ENCODE peak calls at places on chromosomes 11 and 22, in eight cellular contexts. I, V, A, T, F, D, N and C are unnamed samples.
A peak's percentile ranks its signal among the peaks of the same experiment; 100 is the strongest.

GRCh38 chr22:32183625-32184024 is 21.2 kb downstream of the RFPL2 start:
- DNase-seq in T (no peak), F (no peak), I (no peak), A (no peak), N (no peak), D (no peak), V (no peak), C (no peak)

GRCh38 chr22:46011627-46012181 is 34.7 kb upstream of the WNT7B start:
- DNase-seq in V (no peak), F (peak; percentile 64), D (no peak), T (no peak), N (no peak), I (no peak), A (no peak), C (no peak)

GRCh38 chr11:122642472-122642922 is 13.0 kb upstream of the UBASH3B start:
- DNase-seq in T (no peak), A (no peak), V (peak; percentile 60), N (no peak), F (no peak), I (no peak), D (no peak), C (no peak)

GRCh38 chr11:126514061-126514713 is 158.7 kb downstream of the ST3GAL4 start:
- DNase-seq in A (no peak), V (no peak), I (no peak), F (peak; percentile 30), D (no peak), T (no peak), N (no peak), C (no peak)

GRCh38 chr11:130726234-130726559 is 190.1 kb downstream of the SNX19 start:
- DNase-seq in N (peak; percentile 53), F (peak; percentile 77), V (peak; percentile 85), D (no peak), T (no peak), A (no peak), I (peak; percentile 13), C (no peak)

GRCh38 chr11:58629857-58630256 is 7.4 kb downstream of the CNTF start:
- DNase-seq in I (peak; percentile 28), T (peak; percentile 69), F (no peak), V (peak; percentile 46), N (no peak), A (peak; percentile 86), D (peak; percentile 48), C (no peak)

GRCh38 chr22:47201186-47201995 is 438.9 kb downstream of the TBC1D22A start:
- DNase-seq in T (no peak), N (no peak), V (no peak), F (peak; percentile 40), A (no peak), D (no peak), I (no peak), C (no peak)

GRCh38 chr11:70454197-70454767 is 56.0 kb downstream of the CTTN start:
- DNase-seq in T (no peak), N (no peak), A (no peak), V (no peak), F (no peak), I (no peak), D (no peak), C (no peak)

GRCh38 chr11:120326228-120326627 is 1.1 kb downstream of the TLCD5 start:
- DNase-seq in N (no peak), F (no peak), T (no peak), A (no peak), I (no peak), D (no peak), V (no peak), C (no peak)

GRCh38 chr11:1546536-1547466 is 25.3 kb downstream of the DUSP8 start:
- DNase-seq in N (no peak), I (peak; percentile 64), T (peak; percentile 63), A (peak; percentile 89), F (no peak), V (peak; percentile 28), D (no peak), C (no peak)

DNA sequence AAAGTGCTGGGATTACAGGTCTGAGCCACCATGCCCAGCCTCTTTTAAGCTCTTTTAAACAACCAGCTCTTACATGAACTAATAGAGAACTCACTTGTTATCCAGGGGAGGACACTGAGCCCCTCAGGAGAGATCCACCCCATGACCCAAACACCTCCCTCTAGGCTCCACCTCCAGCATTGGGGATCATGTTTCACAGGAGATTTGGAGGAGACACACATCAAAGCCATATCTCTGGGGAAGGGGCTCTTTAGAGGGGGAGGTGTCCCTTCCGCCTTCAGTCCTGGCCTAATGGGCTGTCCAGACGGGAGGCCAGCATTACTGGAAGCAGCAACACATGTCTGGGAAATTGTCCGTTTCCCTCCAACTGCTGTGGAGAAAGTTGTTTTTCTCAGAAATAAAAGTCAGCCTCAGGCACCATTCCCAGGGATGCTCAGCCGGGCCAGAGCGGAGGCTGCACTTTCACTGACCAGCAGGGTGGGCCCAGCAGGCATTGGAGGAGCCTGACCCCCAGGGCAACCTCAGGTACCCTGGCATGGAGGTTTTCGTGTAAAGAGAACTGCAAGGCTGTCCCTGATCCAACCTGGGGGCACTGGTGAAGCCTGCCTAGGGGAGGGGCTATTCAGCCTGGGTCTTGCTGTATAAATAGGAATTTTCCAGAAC is 9.5 kb downstream of the CACNA1I start:
- DNase-seq in D (no peak), F (no peak), T (no peak), V (no peak), N (no peak), A (peak; percentile 27), I (no peak), C (no peak)
- TF ChIP-seq POLR2AphosphoS5 in D (no peak), F (no peak), T (no peak), V (no peak), N (no peak), A (no peak), I (no peak), C (no peak)

GRCh38 chr22:36303115-36303467 is 50.2 kb downstream of the APOL1 start:
- DNase-seq in I (no peak), V (no peak), D (no peak), N (no peak), A (no peak), T (no peak), F (no peak), C (no peak)

GRCh38 chr22:36302439-36303114 is 49.6 kb downstream of the APOL1 start:
- DNase-seq in A (no peak), D (no peak), V (no peak), T (no peak), N (no peak), I (no peak), F (no peak), C (no peak)

GRCh38 chr22:36304429-36304828 is 51.5 kb downstream of the APOL1 start:
- DNase-seq in F (no peak), D (no peak), I (no peak), V (peak; percentile 64), N (no peak), T (no peak), A (no peak), C (no peak)

GRCh38 chr22:36305813-36306212 is 52.9 kb downstream of the APOL1 start:
- DNase-seq in F (no peak), A (no peak), N (no peak), D (no peak), T (no peak), I (no peak), V (no peak), C (no peak)

DNA sequence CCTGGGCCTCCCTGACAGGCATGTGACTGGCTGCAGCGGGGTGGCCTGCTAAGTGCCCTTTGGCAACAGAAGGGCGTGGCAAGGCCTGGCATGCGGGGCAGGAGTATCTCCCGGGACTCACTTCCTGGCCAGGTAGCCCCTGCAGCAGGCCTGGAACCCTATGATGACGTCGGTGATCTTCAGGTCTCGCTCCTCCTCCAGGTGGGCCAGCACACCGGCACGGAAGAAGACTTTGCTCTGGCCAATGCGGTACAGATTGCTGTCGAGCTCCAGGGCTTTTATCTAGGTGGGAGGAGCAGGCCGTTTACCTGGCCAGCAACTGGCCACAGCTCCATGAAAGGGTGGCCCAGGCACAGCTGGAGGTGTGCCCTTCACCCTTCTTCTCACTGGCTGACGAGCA is 50.9 kb downstream of the APOL1 start:
- DNase-seq in I (peak; percentile 64), T (no peak), F (no peak), V (no peak), D (no peak), A (no peak), N (no peak), C (no peak)
- TF ChIP-seq POLR2AphosphoS5 in I (peak; percentile 20), T (no peak), F (peak; percentile 16), V (no peak), D (no peak), A (no peak), N (no peak), C (no peak)

GRCh38 chr11:98423933-98424332 is 596.8 kb upstream of the CNTN5 start:
- DNase-seq in T (no peak), F (no peak), A (no peak), D (peak; percentile 77), V (no peak), I (no peak), N (no peak), C (no peak)
- TF ChIP-seq POLR2AphosphoS5 in T (no peak), F (no peak), A (no peak), D (peak; percentile 73), V (no peak), I (no peak), N (no peak), C (no peak)

GRCh38 chr11:112024778-112025678 is at the start of gene DLAT:
- DNase-seq in I (peak; percentile 93), T (peak; percentile 95), A (peak; percentile 100), V (peak; percentile 81), N (peak; percentile 64), F (peak; percentile 91), D (peak; percentile 95), C (peak; percentile 97)

GRCh38 chr11:112023104-112023503 is 2.1 kb upstream of the DLAT start:
- DNase-seq in A (peak; percentile 9), F (no peak), I (no peak), D (no peak), N (no peak), V (no peak), T (peak; percentile 31), C (no peak)

GRCh38 chr11:112029460-112029859 is 4.3 kb downstream of the DLAT start:
- DNase-seq in D (no peak), A (no peak), I (no peak), N (no peak), T (no peak), V (no peak), F (no peak), C (no peak)

GRCh38 chr11:112025682-112026081 is 474 bp downstream of the DLAT start:
- DNase-seq in D (peak; percentile 5), T (peak; percentile 44), I (no peak), N (no peak), F (no peak), A (no peak), V (peak; percentile 43), C (no peak)

DNA sequence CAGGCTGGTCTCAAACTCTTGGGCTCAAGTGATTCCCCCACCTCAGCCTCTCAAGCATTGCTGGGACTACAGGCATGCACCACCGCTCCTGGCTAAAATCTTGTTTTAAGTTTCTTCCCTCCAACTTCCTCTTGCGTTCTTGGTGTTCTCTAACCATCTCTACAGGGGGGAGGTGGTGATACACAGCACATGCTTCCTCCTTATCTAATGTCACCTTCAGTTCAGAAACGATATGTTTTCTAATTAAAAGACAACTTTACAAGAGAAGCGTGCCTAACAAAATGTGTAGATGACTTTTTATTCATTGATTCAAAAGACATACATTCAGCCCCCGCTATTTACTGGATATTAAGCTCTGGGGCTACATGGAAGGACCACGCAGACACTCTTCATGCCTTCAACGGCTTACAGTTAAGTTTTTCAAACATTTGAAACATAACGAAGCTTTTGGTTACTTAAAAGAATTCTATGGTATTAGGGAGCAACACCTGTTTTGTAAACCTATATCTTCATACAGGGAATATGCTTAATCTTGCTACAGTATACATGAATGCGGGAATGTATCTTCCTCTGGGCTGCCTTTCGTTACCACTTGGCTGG is 930 bp upstream of the DLAT start:
- DNase-seq in D (peak; percentile 60), F (no peak), A (peak; percentile 52), N (no peak), V (no peak), T (peak; percentile 69), I (no peak), C (no peak)
- TF ChIP-seq POLR2AphosphoS5 in D (no peak), F (no peak), A (no peak), N (no peak), V (no peak), T (no peak), I (no peak), C (no peak)